ENCODE peak calls at places on chromosomes 1 and 21, in ten cellular contexts. Z, U, Y, C, D, P, B, I, W and O are unnamed samples.

GRCh38 chr1:43776043-43776761 is 68.9 kb downstream of the ST3GAL3 start:
- DNase-seq in Z (peak), U (peak), Y (no peak), C (no peak), D (peak), P (no peak), B (no peak), I (no peak), W (no peak), O (no peak)

GRCh38 chr21:40512590-40512989 is 334.4 kb downstream of the DSCAM start:
- DNase-seq in Z (no peak), U (no peak), Y (no peak), C (no peak), D (no peak), P (no peak), B (no peak), I (no peak), W (no peak), O (no peak)

GRCh38 chr1:198500026-198500425 is 40.5 kb downstream of the ATP6V1G3 start:
- DNase-seq in Z (no peak), U (no peak), Y (no peak), C (no peak), D (no peak), P (no peak), B (no peak), I (no peak), W (no peak), O (no peak)

GRCh38 chr1:36322786-36323635 is 434 bp downstream of the EVA1B start:
- DNase-seq in Z (no peak), U (peak), Y (peak), C (no peak), D (no peak), P (no peak), B (no peak), I (peak), W (no peak), O (peak)

GRCh38 chr21:35050348-35051286 is 1.5 kb upstream of the RUNX1 start:
- DNase-seq in Z (no peak), U (no peak), Y (no peak), C (no peak), D (no peak), P (no peak), B (no peak), I (no peak), W (no peak), O (no peak)

GRCh38 chr1:48017716-48018115 is 20.5 kb upstream of the TRABD2B start:
- DNase-seq in Z (peak), U (peak), Y (no peak), C (no peak), D (no peak), P (no peak), B (no peak), I (no peak), W (no peak), O (no peak)

GRCh38 chr1:85566890-85567289 is 13.7 kb upstream of the CCN1 start:
- DNase-seq in Z (no peak), U (no peak), Y (no peak), C (no peak), D (peak), P (no peak), B (no peak), I (no peak), W (no peak), O (no peak)

GRCh38 chr1:109229531-109230127 is 15.9 kb downstream of the SARS1 start:
- DNase-seq in Z (no peak), U (no peak), Y (no peak), C (no peak), D (peak), P (peak), B (no peak), I (no peak), W (no peak), O (no peak)

GRCh38 chr1:203199481-203200058 is 13.1 kb upstream of the CHI3L1 start:
- DNase-seq in Z (no peak), U (no peak), Y (no peak), C (no peak), D (no peak), P (no peak), B (no peak), I (no peak), W (no peak), O (peak)